ENCODE peak calls at places on chromosomes 13 and 19, in ten cellular contexts. Q, L, Y, D, Z, U, E, C, G and S are unnamed samples.
A peak's percentile ranks its signal among the peaks of the same experiment; 100 is the strongest.

GRCh38 chr19:5321851-5322681 is 18.5 kb downstream of the PTPRS start:
- DNase-seq in Q (no peak), L (no peak), Y (no peak), D (peak; percentile 65), Z (no peak), U (peak; percentile 13), E (no peak), C (no peak), G (peak; percentile 79), S (no peak)

GRCh38 chr13:44365008-44365407 is 8.6 kb upstream of the SERP2 start:
- DNase-seq in Q (no peak), L (no peak), Y (peak; percentile 64), D (no peak), Z (no peak), U (no peak), E (no peak), C (no peak), G (no peak), S (no peak)

GRCh38 chr19:40605201-40605971 is 4.2 kb downstream of the LTBP4 start:
- DNase-seq in Q (peak; percentile 85), L (peak; percentile 61), Y (peak; percentile 31), D (peak; percentile 96), Z (peak; percentile 78), U (peak; percentile 79), E (peak; percentile 75), C (peak; percentile 83), G (peak; percentile 71), S (peak; percentile 98)

GRCh38 chr19:37817180-37817911 is 38.0 kb upstream of the ZNF573 start:
- DNase-seq in Q (peak; percentile 90), L (peak; percentile 89), Y (peak; percentile 3), D (peak; percentile 65), Z (peak; percentile 29), U (peak; percentile 92), E (peak; percentile 77), C (peak; percentile 82), G (peak; percentile 29), S (no peak)

GRCh38 chr13:111090169-111090568 is 24.9 kb upstream of the ARHGEF7 start:
- DNase-seq in Q (no peak), L (no peak), Y (no peak), D (no peak), Z (no peak), U (no peak), E (no peak), C (no peak), G (no peak), S (no peak)

GRCh38 chr13:113962386-113962785 is 11.5 kb downstream of the C13orf46 start:
- DNase-seq in Q (no peak), L (no peak), Y (no peak), D (no peak), Z (no peak), U (peak; percentile 12), E (no peak), C (no peak), G (no peak), S (no peak)

GRCh38 chr19:51450730-51451307 is 7.4 kb downstream of the SIGLEC8 start:
- DNase-seq in Q (no peak), L (no peak), Y (no peak), D (no peak), Z (no peak), U (no peak), E (no peak), C (no peak), G (no peak), S (no peak)

GRCh38 chr13:110676057-110676510 is 29.8 kb downstream of the CARS2 start:
- DNase-seq in Q (no peak), L (no peak), Y (no peak), D (peak; percentile 90), Z (no peak), U (no peak), E (no peak), C (no peak), G (peak; percentile 40), S (no peak)

GRCh38 chr13:102203718-102204117 is 198.1 kb downstream of the FGF14 start:
- DNase-seq in Q (no peak), L (no peak), Y (no peak), D (no peak), Z (no peak), U (no peak), E (no peak), C (no peak), G (no peak), S (no peak)

GRCh38 chr13:52599037-52599852 is 43.0 kb upstream of the HNRNPA1L2 start:
- DNase-seq in Q (no peak), L (peak; percentile 38), Y (peak; percentile 71), D (no peak), Z (no peak), U (no peak), E (no peak), C (no peak), G (no peak), S (no peak)

GRCh38 chr19:8526345-8527062 is 12.5 kb upstream of the ZNF414 start:
- DNase-seq in Q (peak; percentile 96), L (peak; percentile 95), Y (peak; percentile 88), D (peak; percentile 92), Z (peak; percentile 90), U (peak; percentile 93), E (peak; percentile 92), C (peak; percentile 94), G (no peak), S (peak; percentile 75)

DNA sequence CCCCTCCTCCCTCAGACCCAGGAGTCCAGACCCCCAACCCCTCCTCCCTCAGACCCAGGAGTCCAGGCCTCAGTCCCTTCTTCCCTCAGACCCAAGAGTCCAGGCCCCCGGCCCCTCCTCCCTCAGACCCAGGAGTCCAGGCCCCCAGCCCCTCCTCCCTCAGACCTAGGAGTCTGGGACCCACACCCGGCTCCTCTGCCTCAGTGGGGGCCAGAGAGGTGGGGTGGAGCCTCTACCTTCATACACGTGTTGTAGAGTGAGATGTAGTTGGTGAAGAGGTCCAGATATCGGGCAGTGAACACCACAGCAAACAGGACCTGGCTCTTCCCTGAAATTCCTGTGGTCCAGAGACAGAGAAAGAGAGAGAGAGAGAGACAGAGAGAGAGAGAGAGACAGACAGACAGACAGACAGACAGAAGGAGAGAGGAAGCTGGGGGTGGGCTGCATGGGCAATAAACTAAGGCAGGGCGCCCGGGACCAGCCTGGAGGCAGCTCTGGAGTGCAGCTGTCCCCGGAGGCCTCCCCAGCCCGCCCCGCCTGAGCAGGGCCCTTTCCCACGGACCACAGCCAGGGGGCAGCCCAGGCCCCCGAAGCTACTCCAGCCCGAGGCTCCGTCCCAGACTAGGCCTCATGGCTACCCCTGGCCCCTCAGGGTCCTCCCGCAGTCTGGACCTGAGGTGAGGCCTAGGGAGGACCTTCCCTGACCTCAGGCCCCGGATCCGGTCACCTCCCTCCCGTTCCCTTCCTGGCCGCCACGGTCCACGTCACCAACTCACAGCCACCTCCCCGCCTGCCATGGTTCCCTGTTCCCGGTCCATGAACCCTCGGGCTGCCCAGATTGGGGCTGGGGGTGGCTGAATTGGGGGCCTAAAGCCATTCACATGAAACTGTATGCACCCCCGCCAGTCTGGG is 907 bp downstream of the KDELR1 start:
- DNase-seq in Q (peak; percentile 74), L (peak; percentile 68), Y (peak; percentile 49), D (peak; percentile 79), Z (peak; percentile 46), U (peak; percentile 76), E (peak; percentile 61), C (peak; percentile 67), G (peak; percentile 67), S (no peak)
- TF ChIP-seq POLR2A in Q (no peak), L (no peak), Y (no peak), D (no peak), Z (no peak), U (no peak), E (no peak), C (no peak), G (peak; percentile 14), S (no peak)

GRCh38 chr19:49056101-49056901 is 1.2 kb downstream of the CGB7 start:
- DNase-seq in Q (peak; percentile 65), L (peak; percentile 71), Y (peak; percentile 28), D (peak; percentile 72), Z (no peak), U (peak; percentile 60), E (peak; percentile 56), C (no peak), G (peak; percentile 84), S (no peak)
- TF ChIP-seq POLR2A in Q (no peak), L (no peak), Y (no peak), D (no peak), Z (no peak), U (no peak), E (no peak), C (no peak), G (no peak), S (peak; percentile 61)

GRCh38 chr19:54127688-54128440 is 9.7 kb upstream of the CNOT3 start:
- DNase-seq in Q (no peak), L (no peak), Y (no peak), D (no peak), Z (no peak), U (no peak), E (no peak), C (no peak), G (no peak), S (no peak)

GRCh38 chr19:54124393-54124792 is 8.8 kb downstream of the PRPF31 start:
- DNase-seq in Q (no peak), L (no peak), Y (no peak), D (no peak), Z (no peak), U (no peak), E (no peak), C (no peak), G (no peak), S (no peak)

GRCh38 chr19:54128441-54128725 is 9.2 kb upstream of the CNOT3 start:
- DNase-seq in Q (no peak), L (no peak), Y (no peak), D (no peak), Z (no peak), U (no peak), E (no peak), C (no peak), G (no peak), S (no peak)

GRCh38 chr19:54123682-54124081 is 8.1 kb downstream of the PRPF31 start:
- DNase-seq in Q (no peak), L (no peak), Y (no peak), D (no peak), Z (no peak), U (no peak), E (no peak), C (no peak), G (no peak), S (no peak)

GRCh38 chr19:54125713-54126112 is 10.2 kb downstream of the PRPF31 start:
- DNase-seq in Q (no peak), L (no peak), Y (no peak), D (no peak), Z (no peak), U (no peak), E (no peak), C (no peak), G (no peak), S (no peak)
- TF ChIP-seq POLR2A in Q (no peak), L (no peak), Y (no peak), D (no peak), Z (no peak), U (no peak), E (no peak), C (no peak), G (no peak), S (no peak)

DNA sequence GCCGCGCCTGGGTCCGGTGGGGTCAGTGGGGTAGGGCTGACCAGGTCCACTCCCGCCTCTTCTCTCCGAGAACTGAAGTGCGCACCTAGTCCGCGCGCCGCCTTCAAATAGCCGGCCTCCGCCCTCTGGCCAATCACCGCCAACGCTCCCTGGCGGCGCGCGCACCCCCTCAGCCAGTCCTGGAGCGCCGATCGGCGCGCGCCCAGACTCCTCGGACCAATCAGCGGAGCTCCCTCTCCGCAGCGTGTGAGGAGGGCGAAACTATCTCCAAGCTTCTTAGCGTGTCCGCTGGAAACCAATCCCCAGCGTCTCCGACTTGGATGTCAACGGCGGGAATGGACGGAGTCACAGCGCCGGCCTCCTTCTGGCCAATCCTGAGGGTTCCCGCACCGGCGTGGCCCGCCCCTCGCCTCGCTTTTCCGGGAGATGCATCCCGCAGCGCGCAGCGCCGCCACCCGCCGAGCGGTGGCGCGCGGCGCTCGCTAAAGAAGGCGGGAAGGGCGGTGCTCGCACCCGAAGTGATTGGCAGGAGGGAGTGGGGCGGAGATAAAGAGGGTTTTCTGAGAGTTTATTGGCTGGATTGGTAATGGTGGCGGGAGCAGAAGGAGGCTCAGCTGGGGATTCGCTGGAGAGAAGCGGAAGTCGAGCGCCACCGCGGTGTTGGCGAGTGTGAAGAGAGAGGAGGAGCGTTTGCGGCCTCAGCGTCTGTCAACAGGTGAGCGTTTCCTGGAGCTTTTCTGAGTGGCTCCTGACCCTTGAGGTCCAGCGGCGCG is at the start of gene ASF1B:
- DNase-seq in Q (peak; percentile 99), L (peak; percentile 100), Y (peak; percentile 100), D (peak; percentile 99), Z (peak; percentile 99), U (peak; percentile 99), E (peak; percentile 99), C (peak; percentile 99), G (peak; percentile 97), S (peak; percentile 95)
- TF ChIP-seq POLR2A in Q (peak; percentile 56), L (no peak), Y (peak; percentile 80), D (peak; percentile 74), Z (no peak), U (no peak), E (peak; percentile 60), C (peak; percentile 33), G (peak; percentile 89), S (peak; percentile 96)